ENCODE peak calls at places on chromosomes 3 and 15, in five cellular contexts. J is GM06990, C is breast epithelium, N is BJ, E is fibroblast of mammary gland. Y is an unnamed sample.

GRCh38 chr15:29268706-29269484 is 727 bp downstream of the NSMCE3 start:
- DNase-seq in J (no peak), C (peak; percentile 30), E (peak; percentile 34), N (no peak), Y (no peak)

GRCh38 chr15:47185222-47185800 is 532.0 kb upstream of the SEMA6D start:
- DNase-seq in C (no peak), J (no peak), E (no peak), N (no peak), Y (no peak)

GRCh38 chr3:126152458-126152857 is 27.9 kb downstream of the ALDH1L1 start:
- DNase-seq in E (no peak), J (no peak), N (no peak), C (peak; percentile 5), Y (no peak)

GRCh38 chr3:176814252-176814651 is 383.0 kb downstream of the TBL1XR1 start:
- DNase-seq in E (peak; percentile 35), J (peak; percentile 9), N (no peak), C (no peak), Y (peak; percentile 18)

GRCh38 chr3:133633439-133633838 is 28.3 kb downstream of the TOPBP1 start:
- DNase-seq in J (no peak), E (no peak), C (no peak), N (no peak), Y (no peak)

GRCh38 chr3:126888186-126888760 is 94.6 kb upstream of the PLXNA1 start:
- DNase-seq in N (no peak), C (no peak), E (no peak), J (no peak), Y (no peak)

GRCh38 chr3:41961750-41962679 is at the start of gene ULK4:
- DNase-seq in E (peak; percentile 99), J (peak; percentile 96), N (peak; percentile 100), C (peak; percentile 95), Y (peak; percentile 100)

GRCh38 chr15:57281357-57281756 is 94.9 kb upstream of the CGNL1 start:
- DNase-seq in E (no peak), J (no peak), C (no peak), N (no peak), Y (no peak)

GRCh38 chr3:124928333-124929202 is 6.0 kb downstream of the MUC13 start:
- DNase-seq in J (peak; percentile 23), C (peak; percentile 39), E (peak; percentile 76), N (no peak), Y (peak; percentile 44)

GRCh38 chr3:45120615-45121158 is 25.5 kb downstream of the CDCP1 start:
- DNase-seq in E (no peak), J (no peak), N (no peak), C (no peak), Y (no peak)

GRCh38 chr15:99619712-99620111 is 53.9 kb downstream of the MEF2A start:
- DNase-seq in N (no peak), J (no peak), C (no peak), E (peak; percentile 31), Y (no peak)

GRCh38 chr15:34101366-34102174 is at the start of the genes EMC7 and PGBD4:
- DNase-seq in E (peak; percentile 99), N (peak; percentile 96), J (peak; percentile 98), C (peak; percentile 98), Y (peak; percentile 99)

GRCh38 chr3:149186726-149187125 is 34.9 kb downstream of the CP start:
- DNase-seq in N (no peak), C (no peak), E (no peak), J (no peak), Y (no peak)

GRCh38 chr15:53644681-53645080 is 114.8 kb downstream of the WDR72 start:
- DNase-seq in E (no peak), C (no peak), N (no peak), J (no peak), Y (no peak)

GRCh38 chr15:32803631-32804030 is 85.8 kb downstream of the GREM1 start:
- DNase-seq in C (no peak), N (no peak), E (peak; percentile 51), J (no peak), Y (no peak)

GRCh38 chr3:25900171-25900570 is 110.3 kb downstream of the OXSM start:
- DNase-seq in E (no peak), C (no peak), J (no peak), N (no peak), Y (no peak)

GRCh38 chr15:74179101-74179841 is 5.8 kb downstream of the ISLR start:
- DNase-seq in E (peak; percentile 89), N (peak; percentile 95), C (peak; percentile 71), J (no peak), Y (peak; percentile 38)

GRCh38 chr3:39919281-39919680 is 109.9 kb downstream of the MYRIP start:
- DNase-seq in E (no peak), J (no peak), C (no peak), N (no peak), Y (no peak)

GRCh38 chr3:120699333-120699732 is 17.3 kb upstream of the HGD start:
- DNase-seq in N (no peak), C (no peak), J (no peak), E (no peak), Y (no peak)

GRCh38 chr15:41689834-41690233 is 29.6 kb downstream of the MGA start:
- DNase-seq in J (no peak), C (no peak), E (no peak), N (no peak), Y (no peak)

GRCh38 chr3:134073583-134073945 is 43.8 kb upstream of the SLCO2A1 start:
- DNase-seq in N (no peak), J (no peak), C (no peak), E (no peak), Y (no peak)

GRCh38 chr15:97893988-97894387 is 66.5 kb upstream of the ARRDC4 start:
- DNase-seq in N (no peak), C (no peak), J (no peak), E (no peak), Y (no peak)

GRCh38 chr15:69337133-69337532 is 38.4 kb downstream of the PAQR5 start:
- DNase-seq in J (no peak), E (peak; percentile 40), N (no peak), C (no peak), Y (no peak)

GRCh38 chr3:58639001-58639400 is 27.6 kb downstream of the FAM3D start:
- DNase-seq in J (no peak), E (no peak), N (no peak), C (no peak), Y (no peak)

DNA sequence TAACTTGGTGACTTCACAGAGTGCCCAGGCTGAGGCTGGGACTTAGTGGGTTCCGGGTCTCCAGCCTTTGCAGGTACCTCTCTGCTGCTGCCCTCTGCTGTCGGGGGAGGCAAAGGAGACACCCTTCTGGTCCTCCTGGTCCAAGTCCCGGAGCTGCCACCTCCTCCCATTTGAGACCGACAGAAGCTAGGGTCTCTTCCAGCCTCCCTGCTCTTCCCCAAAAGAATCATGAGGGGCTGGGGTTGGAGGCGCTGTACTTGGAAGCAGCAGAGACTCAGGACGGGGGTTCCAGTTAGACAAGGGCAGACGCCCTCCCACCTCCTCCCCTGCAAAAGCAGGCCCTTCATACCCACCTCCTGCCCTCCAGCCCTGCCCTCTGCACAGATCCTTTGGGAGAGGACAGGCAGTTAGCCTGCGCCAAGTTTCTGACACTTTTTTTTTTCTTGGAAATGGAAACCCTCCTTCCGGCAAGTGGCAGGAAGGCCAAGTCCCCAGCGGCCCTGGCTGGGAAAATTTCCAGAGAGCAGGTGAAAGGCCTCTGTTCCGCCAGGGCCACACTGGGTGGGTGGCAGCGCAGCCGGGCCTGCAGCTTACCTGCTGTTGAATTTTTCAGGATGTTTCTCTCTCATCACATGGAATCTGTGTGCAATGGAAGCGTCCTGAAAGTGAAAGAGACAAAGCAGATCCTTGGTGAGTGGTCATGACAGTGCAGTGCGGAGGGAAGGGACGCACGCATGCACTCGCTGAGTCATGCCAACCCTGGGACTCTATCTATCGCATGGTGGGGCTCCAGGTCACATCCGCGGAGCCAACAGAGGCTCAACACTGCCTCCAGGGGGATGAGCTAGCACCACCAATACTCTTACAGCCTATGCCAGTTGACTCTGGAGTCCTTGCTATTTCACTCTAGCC is 119.9 kb downstream of the DGKG start:
- DNase-seq in J (peak; percentile 70), E (peak; percentile 86), N (no peak), C (peak; percentile 61), Y (no peak)
- TF ChIP-seq CTCF in J (peak; percentile 85), E (peak; percentile 70), N (peak; percentile 52), C (no peak), Y (peak; percentile 56)

DNA sequence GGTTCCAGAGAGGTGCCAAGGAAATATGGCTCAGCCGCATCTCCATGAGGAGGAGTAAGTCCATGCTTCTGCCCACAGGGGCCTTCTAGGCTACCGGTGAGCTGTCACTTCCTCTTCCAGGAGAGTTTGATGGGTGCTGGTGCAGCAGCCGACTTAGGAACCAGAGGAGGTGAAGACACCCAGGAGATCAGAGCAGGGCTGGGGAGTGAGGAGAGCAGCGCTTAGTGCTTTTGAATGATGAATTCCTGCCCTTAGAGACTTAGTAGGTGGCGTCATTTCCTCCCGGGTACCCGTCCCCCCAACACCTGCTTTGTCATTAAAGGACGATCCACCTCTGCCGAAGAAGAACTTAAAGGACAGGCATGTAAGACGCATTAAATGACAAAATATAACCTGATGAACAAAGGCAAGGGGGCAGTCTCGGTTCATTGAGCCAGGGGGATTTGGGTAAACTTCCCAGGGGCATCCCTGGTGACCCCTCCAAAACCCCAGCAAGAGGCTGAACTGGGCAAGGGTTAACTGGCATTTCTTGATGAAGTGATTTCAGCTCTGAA is 67.6 kb downstream of the HES1 start:
- DNase-seq in N (no peak), C (no peak), E (no peak), J (peak; percentile 56), Y (no peak)
- H3K4me3 ChIP-seq in N (no peak overlapping the region), C (peak overlapping the region; percentile 58), E (no peak overlapping the region), J (peak overlapping the region; percentile 51), Y (no peak overlapping the region)

GRCh38 chr3:114770874-114771273 is 376.2 kb downstream of the ZBTB20 start:
- DNase-seq in J (no peak), C (no peak), E (peak; percentile 70), N (no peak), Y (peak; percentile 13)

DNA sequence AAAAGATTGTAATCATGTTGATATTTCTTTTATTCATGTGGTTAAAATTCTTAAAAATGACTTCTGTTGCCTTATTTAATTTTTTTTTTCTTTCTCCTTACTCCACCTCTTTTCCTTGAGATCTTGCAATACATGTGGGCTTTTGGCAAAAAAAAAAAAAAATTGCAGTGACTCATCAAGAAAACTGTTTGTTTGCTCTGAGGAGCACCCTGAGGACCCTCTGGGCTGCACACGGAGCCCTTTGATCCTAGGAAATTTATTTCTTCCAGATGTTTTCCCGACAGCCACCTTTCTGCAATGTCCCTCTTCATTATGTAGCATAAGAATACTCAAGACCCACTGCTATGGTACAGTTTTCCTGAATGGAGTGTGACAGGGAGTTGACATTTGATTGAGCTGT is 371.7 kb downstream of the ZBTB20 start:
- DNase-seq in N (no peak), C (no peak), J (no peak), E (peak; percentile 70), Y (no peak)
- TF ChIP-seq CTCF in N (no peak), C (no peak), J (no peak), E (no peak), Y (no peak)

GRCh38 chr3:50345586-50345985 is at the start of gene ZMYND10:
- DNase-seq in J (peak; percentile 79), E (peak; percentile 59), C (peak; percentile 60), N (no peak), Y (no peak)

GRCh38 chr3:50347187-50347813 is 1.8 kb upstream of the ZMYND10 start:
- DNase-seq in J (no peak), N (no peak), C (peak; percentile 58), E (peak; percentile 75), Y (no peak)

GRCh38 chr3:50341996-50342732 is 1.5 kb upstream of the RASSF1 start:
- DNase-seq in C (no peak), E (no peak), J (no peak), N (no peak), Y (no peak)

GRCh38 chr3:50342818-50343633 is 2.4 kb upstream of the RASSF1 start:
- DNase-seq in E (no peak), J (no peak), C (no peak), N (no peak), Y (no peak)

GRCh38 chr3:50345008-50345407 is 524 bp downstream of the ZMYND10 start:
- DNase-seq in J (no peak), C (no peak), E (no peak), N (no peak), Y (no peak)
- H3K4me3 ChIP-seq in J (no peak overlapping the region), C (peak overlapping the region; percentile 51), E (peak overlapping the region; percentile 42), N (peak overlapping the region; percentile 37), Y (peak overlapping the region; percentile 60)

Y was measured in AG04450.